ENCODE peak calls at places on chromosomes 16 and 17, in six cellular contexts. Z is GM12878, G is H1, W is HepG2, M is GM12892, Y is K562. F is an unnamed sample.

GRCh38 chr16:31474173-31474714 is 2.3 kb downstream of the TGFB1I1 start:
- DNase-seq in W (no peak), M (no peak), Z (no peak), Y (peak; percentile 44), G (no peak), F (no peak)

GRCh38 chr17:35144840-35145239 is 2.7 kb upstream of the NLE1 start:
- DNase-seq in W (no peak), Y (no peak), Z (no peak), G (no peak), M (no peak), F (no peak)

GRCh38 chr17:33258291-33258690 is 34.8 kb downstream of the ASIC2 start:
- DNase-seq in Z (no peak), Y (no peak), M (no peak), G (no peak), W (no peak), F (no peak)

GRCh38 chr16:47553853-47554564 is 92.9 kb downstream of the PHKB start:
- DNase-seq in W (peak; percentile 70), Y (no peak), M (no peak), G (no peak), Z (no peak), F (no peak)

GRCh38 chr17:338442-339192 is 14.0 kb downstream of the RPH3AL start:
- DNase-seq in G (no peak), M (no peak), W (peak; percentile 81), Y (no peak), Z (no peak), F (no peak)

GRCh38 chr16:84992700-84993075 is 18.6 kb downstream of the ZDHHC7 start:
- DNase-seq in Z (no peak), G (no peak), W (no peak), Y (no peak), M (no peak), F (no peak)

GRCh38 chr16:14362774-14363371 is 267.2 kb downstream of the PARN start:
- DNase-seq in Y (no peak), Z (no peak), M (no peak), G (no peak), W (no peak), F (no peak)

GRCh38 chr17:66087073-66087472 is 104.9 kb downstream of the CEP112 start:
- DNase-seq in Y (no peak), M (no peak), Z (no peak), W (no peak), G (no peak), F (no peak)

GRCh38 chr17:9900744-9901143 is 4.3 kb downstream of the RCVRN start:
- DNase-seq in W (no peak), M (no peak), G (no peak), Z (no peak), Y (no peak), F (no peak)

GRCh38 chr16:90019543-90020259 is 445 bp upstream of the DBNDD1 start:
- DNase-seq in Z (no peak), W (peak; percentile 67), G (no peak), M (no peak), Y (peak; percentile 95), F (peak; percentile 63)

GRCh38 chr16:66357523-66357928 is 9.0 kb upstream of the CDH5 start:
- DNase-seq in W (peak; percentile 61), G (peak; percentile 27), M (no peak), Y (peak; percentile 76), Z (no peak), F (no peak)

GRCh38 chr17:78112508-78113471 is 15.8 kb downstream of the TMC6 start:
- DNase-seq in Z (no peak), M (peak; percentile 93), W (peak; percentile 52), Y (peak; percentile 82), G (peak; percentile 64), F (peak; percentile 92)

GRCh38 chr16:85017603-85018002 is 6.3 kb upstream of the ZDHHC7 start:
- DNase-seq in M (no peak), W (no peak), Z (no peak), Y (no peak), G (no peak), F (no peak)

GRCh38 chr17:40063034-40063765 is 435 bp downstream of the THRA start:
- DNase-seq in M (no peak), W (peak; percentile 41), G (no peak), Z (no peak), Y (peak; percentile 74), F (no peak)

GRCh38 chr17:28727727-28728363 is 743 bp upstream of the NEK8 start:
- DNase-seq in W (peak; percentile 85), G (no peak), M (peak; percentile 62), Y (peak; percentile 46), Z (peak; percentile 91), F (no peak)

GRCh38 chr17:13337171-13337570 is 264.6 kb downstream of the HS3ST3A1 start:
- DNase-seq in Y (no peak), W (no peak), Z (no peak), M (no peak), G (no peak), F (no peak)

GRCh38 chr17:50799582-50799981 is 32.3 kb upstream of the ANKRD40CL start:
- DNase-seq in G (no peak), W (no peak), M (no peak), Z (no peak), Y (no peak), F (no peak)

GRCh38 chr17:59221159-59221847 is 992 bp downstream of the GDPD1 start:
- DNase-seq in G (no peak), W (no peak), Y (peak; percentile 42), M (no peak), Z (no peak), F (no peak)

GRCh38 chr17:72743037-72743467 is 349.4 kb downstream of the SLC39A11 start:
- DNase-seq in W (no peak), Y (no peak), G (peak; percentile 7), Z (no peak), M (no peak), F (no peak)

GRCh38 chr17:78722101-78722761 is 59.8 kb downstream of the CYTH1 start:
- DNase-seq in W (no peak), M (no peak), G (no peak), Y (no peak), Z (no peak), F (no peak)

GRCh38 chr16:69564845-69565610 is 738 bp upstream of the NFAT5 start:
- DNase-seq in M (no peak), Z (no peak), G (no peak), Y (no peak), W (no peak), F (no peak)

GRCh38 chr16:57091990-57092785 is at the start of gene CPNE2:
- DNase-seq in Z (no peak), W (no peak), M (peak; percentile 69), Y (peak; percentile 92), G (no peak), F (peak; percentile 66)

GRCh38 chr17:82884341-82884871 is 44.6 kb upstream of the ZNF750 start:
- DNase-seq in Y (no peak), M (no peak), W (no peak), G (no peak), Z (no peak), F (no peak)

GRCh38 chr16:8959921-8960787 is 3.6 kb downstream of the USP7 start:
- DNase-seq in W (peak; percentile 98), Z (no peak), G (no peak), M (no peak), Y (no peak), F (no peak)

GRCh38 chr17:1174490-1174889 is 5.3 kb downstream of the ABR start:
- DNase-seq in Z (no peak), M (no peak), G (no peak), W (no peak), Y (no peak), F (no peak)

GRCh38 chr16:81623365-81624102 is 155.6 kb upstream of the PLCG2 start:
- DNase-seq in Y (peak; percentile 51), W (peak; percentile 50), Z (peak; percentile 37), G (no peak), M (no peak), F (no peak)

GRCh38 chr17:21020622-21021021 is 22.2 kb downstream of the USP22 start:
- DNase-seq in Z (no peak), Y (no peak), M (no peak), G (no peak), W (no peak), F (no peak)

DNA sequence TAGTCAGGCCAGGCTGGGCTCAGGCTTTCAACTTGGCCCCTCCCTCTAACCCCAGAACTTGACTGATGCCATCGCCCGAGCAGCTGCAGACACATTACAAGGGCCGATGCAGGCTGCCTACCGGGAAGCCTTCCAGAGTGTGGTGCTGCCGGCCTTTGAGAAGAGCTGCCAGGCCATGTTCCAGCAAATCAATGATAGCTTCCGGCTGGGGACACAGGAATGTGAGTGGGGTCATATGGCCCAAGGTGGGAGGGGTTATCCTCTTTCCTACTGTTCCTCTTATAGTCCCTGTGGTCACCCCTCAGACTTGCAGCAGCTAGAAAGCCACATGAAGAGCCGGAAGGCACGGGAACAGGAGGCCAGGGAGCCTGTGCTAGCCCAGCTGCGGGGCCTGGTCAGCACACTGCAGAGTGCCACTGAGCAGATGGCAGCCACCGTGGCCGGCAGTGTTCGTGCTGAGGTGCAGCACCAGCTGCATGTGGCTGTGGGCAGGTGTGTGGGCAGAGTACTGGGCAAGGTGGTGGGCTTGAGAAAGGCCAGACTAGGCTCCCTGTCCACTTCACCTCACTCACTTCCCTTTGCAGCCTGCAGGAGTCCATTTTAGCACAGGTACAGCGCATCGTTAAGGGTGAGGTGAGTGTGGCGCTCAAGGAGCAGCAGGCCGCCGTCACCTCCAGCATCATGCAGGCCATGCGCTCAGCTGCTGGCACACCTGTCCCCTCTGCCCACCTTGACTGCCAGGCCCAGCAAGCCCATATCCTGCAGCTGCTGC is 2.1 kb upstream of the NRN1L start:
- DNase-seq in M (no peak), Z (no peak), Y (no peak), W (no peak), G (no peak), F (no peak)
- TF ChIP-seq POLR2A in M (no peak), Z (no peak), Y (no peak), W (no peak), G (no peak), F (no peak)

DNA sequence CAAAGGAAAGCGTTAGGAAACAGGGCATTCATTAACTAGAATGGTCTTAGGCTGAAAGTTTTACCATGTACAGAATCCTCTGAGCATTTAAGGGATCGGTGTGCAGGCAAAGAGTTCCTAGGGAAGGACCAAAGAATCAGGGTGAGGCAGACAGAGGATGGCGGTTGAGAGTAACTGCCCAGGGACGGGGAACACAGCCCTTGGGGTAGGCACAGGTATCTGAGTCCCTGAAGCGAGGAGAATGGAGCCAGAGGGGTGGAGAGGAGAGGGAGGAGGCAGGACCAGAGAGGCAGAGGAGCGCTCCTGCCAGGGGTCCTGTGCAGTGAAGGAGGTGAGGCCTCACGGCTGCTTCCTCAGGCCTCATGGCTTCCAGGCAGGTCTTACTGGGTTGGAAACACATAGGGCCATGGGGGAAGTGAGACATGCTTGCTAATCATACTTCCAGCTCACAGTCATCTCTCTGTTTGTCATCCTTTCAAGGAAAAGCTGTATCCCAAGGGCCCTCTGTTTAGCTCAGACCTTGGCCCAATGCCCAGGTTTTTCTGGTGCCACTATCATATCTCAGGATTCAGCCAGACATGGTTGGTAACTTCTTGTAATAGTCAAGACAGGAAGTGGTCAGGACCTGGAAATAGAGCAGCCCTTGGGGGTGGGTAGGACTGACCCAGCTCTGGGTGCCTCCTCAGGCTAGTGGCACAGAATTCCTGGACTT is 13.8 kb upstream of the ITGB3 start:
- DNase-seq in G (no peak), Z (peak; percentile 40), W (no peak), M (no peak), Y (peak; percentile 32), F (no peak)
- TF ChIP-seq TAF1 in G (no peak), Z (no peak), W (no peak), M (no peak), Y (no peak), F (no peak)

GRCh38 chr17:67238976-67239375 is 6.0 kb downstream of the HELZ start:
- DNase-seq in Y (no peak), M (no peak), G (no peak), Z (no peak), W (no peak), F (no peak)
- TF ChIP-seq POLR2A in Y (no peak), M (no peak), G (no peak), Z (no peak), W (no peak), F (no peak)

GRCh38 chr16:71360378-71360777 is 1.9 kb downstream of the CALB2 start:
- DNase-seq in G (no peak), Z (no peak), W (peak; percentile 25), Y (peak; percentile 20), M (no peak), F (no peak)
- TF ChIP-seq TAF1 in G (no peak), Z (no peak), W (no peak), Y (no peak), M (no peak), F (no peak)

F was measured in GM12891.